ENCODE peak calls at places on chromosomes 7 and 10, in nine cellular contexts. G, I, C, M, E, P, Z, D and V are unnamed samples.

GRCh38 chr7:43692582-43693373 is 36.5 kb downstream of the COA1 start:
- DNase-seq in I (peak), E (no peak), M (peak), P (no peak), G (no peak), D (no peak), C (no peak), Z (no peak), V (no peak)

GRCh38 chr7:41630741-41631140 is 72.1 kb downstream of the INHBA start:
- DNase-seq in G (no peak), I (no peak), D (no peak), P (no peak), Z (no peak), E (no peak), M (no peak), C (no peak), V (no peak)

GRCh38 chr7:124188576-124188975 is 155.7 kb upstream of the TMEM229A start:
- DNase-seq in P (no peak), G (no peak), E (no peak), M (no peak), Z (no peak), I (no peak), D (no peak), C (no peak), V (no peak)

GRCh38 chr7:19397917-19398316 is 252.7 kb upstream of the FERD3L start:
- DNase-seq in E (no peak), M (peak), D (no peak), Z (peak), P (no peak), I (peak), C (no peak), G (peak), V (no peak)

GRCh38 chr10:30068482-30069223 is 9.3 kb upstream of the JCAD start:
- DNase-seq in D (no peak), M (no peak), E (no peak), C (no peak), P (no peak), I (no peak), Z (no peak), G (peak), V (no peak)

GRCh38 chr7:16695621-16696237 is 49.7 kb downstream of the BZW2 start:
- DNase-seq in Z (peak), I (peak), M (peak), E (peak), P (no peak), G (peak), D (peak), C (peak), V (peak)

GRCh38 chr7:139716156-139716942 is 61.4 kb downstream of the HIPK2 start:
- DNase-seq in G (no peak), I (no peak), M (no peak), Z (no peak), E (no peak), P (no peak), C (no peak), D (no peak), V (no peak)

GRCh38 chr10:114470956-114471905 is 66.9 kb upstream of the AFAP1L2 start:
- DNase-seq in G (peak), D (peak), Z (peak), C (peak), I (peak), M (peak), E (peak), P (peak), V (peak)

GRCh38 chr7:139108256-139109187 is 998 bp downstream of the ZC3HAV1 start:
- DNase-seq in G (peak), E (no peak), C (no peak), D (peak), I (peak), P (peak), M (peak), Z (peak), V (peak)

GRCh38 chr10:52128056-52128683 is 185.9 kb upstream of the DKK1 start:
- DNase-seq in M (no peak), C (no peak), I (no peak), Z (peak), E (no peak), D (no peak), G (no peak), P (no peak), V (no peak)

GRCh38 chr7:159226303-159226702 is 81.6 kb upstream of the VIPR2 start:
- DNase-seq in E (no peak), P (no peak), G (no peak), C (no peak), I (no peak), D (no peak), Z (no peak), M (no peak), V (no peak)

GRCh38 chr10:88981435-88981834 is 9.2 kb upstream of the FAS start:
- DNase-seq in G (no peak), Z (no peak), P (no peak), M (no peak), C (no peak), D (no peak), E (no peak), I (no peak), V (no peak)

GRCh38 chr7:44471436-44471835 is 19.0 kb downstream of the NUDCD3 start:
- DNase-seq in G (no peak), M (no peak), Z (no peak), I (no peak), E (no peak), P (no peak), D (no peak), C (peak), V (no peak)

GRCh38 chr10:79352035-79352595 is 4.8 kb downstream of the PPIF start:
- DNase-seq in I (no peak), P (no peak), G (no peak), D (no peak), Z (no peak), C (no peak), E (no peak), M (no peak), V (no peak)

GRCh38 chr10:132185601-132186487 is 904 bp upstream of the DPYSL4 start:
- DNase-seq in P (peak), E (no peak), C (no peak), M (peak), G (peak), I (no peak), D (peak), Z (peak), V (peak)

GRCh38 chr10:110794808-110795207 is 76.9 kb upstream of the PDCD4 start:
- DNase-seq in E (no peak), Z (no peak), C (peak), D (no peak), P (no peak), M (no peak), G (no peak), I (no peak), V (no peak)

GRCh38 chr7:15478401-15478800 is 83.4 kb downstream of the AGMO start:
- DNase-seq in G (no peak), D (no peak), M (no peak), C (no peak), Z (no peak), I (no peak), E (no peak), P (no peak), V (no peak)

GRCh38 chr10:73501651-73502050 is 5.8 kb upstream of the PPP3CB start:
- DNase-seq in Z (no peak), D (no peak), C (no peak), G (no peak), I (no peak), E (no peak), M (peak), P (no peak), V (no peak)

GRCh38 chr7:116689787-116690186 is 17.8 kb downstream of the MET start:
- DNase-seq in M (peak), Z (no peak), P (no peak), E (no peak), D (no peak), C (no peak), I (peak), G (no peak), V (no peak)

GRCh38 chr7:22864301-22864700 is 41.7 kb upstream of the TOMM7 start:
- DNase-seq in I (no peak), G (peak), C (no peak), E (no peak), M (peak), D (no peak), Z (peak), P (no peak), V (no peak)

GRCh38 chr10:49629286-49629915 is 15.6 kb downstream of the CHAT start:
- DNase-seq in D (no peak), G (no peak), E (no peak), C (no peak), P (no peak), Z (no peak), M (no peak), I (no peak), V (no peak)

GRCh38 chr10:86960003-86960862 is 1.8 kb downstream of the SNCG start:
- DNase-seq in E (no peak), C (no peak), I (peak), G (peak), D (peak), P (peak), M (peak), Z (peak), V (peak)

GRCh38 chr10:69912584-69912983 is 110.9 kb downstream of the COL13A1 start:
- DNase-seq in P (no peak), E (no peak), M (peak), D (no peak), C (no peak), I (no peak), Z (peak), G (peak), V (no peak)